ENCODE peak calls at places on chromosomes 4 and X, in four cellular contexts. C is T-helper 2 cell treated with Interferon-gamma antibody and Interleukin-4, amounts not matched to agents 5 μg/mL and 100 μg/mL, for 36 hours; S is aorta; R is fibroblast of mammary gland. W is an unnamed sample.

GRCh38 chr4:159283697-159284492 is 181.0 kb downstream of the RAPGEF2 start:
- DNase-seq in C (no peak), R (peak; percentile 73), S (no peak), W (no peak)

GRCh38 chr4:27861381-27861787 is 1000.7 kb downstream of the STIM2 start:
- DNase-seq in S (no peak), C (no peak), R (peak; percentile 64), W (peak; percentile 69)

GRCh38 chr4:68338625-68339024 is 11.3 kb downstream of the YTHDC1 start:
- DNase-seq in C (no peak), R (no peak), S (no peak), W (no peak)

GRCh38 chrX:118254611-118255010 is 91.3 kb upstream of the WDR44 start:
- DNase-seq in C (peak; percentile 4), R (peak; percentile 60), S (no peak), W (no peak)

GRCh38 chrX:39941332-39941920 is 156.3 kb downstream of the BCOR start:
- DNase-seq in S (no peak), R (no peak), C (no peak), W (no peak)

GRCh38 chr4:57424231-57424897 is 314.2 kb upstream of the IGFBP7 start:
- DNase-seq in R (peak; percentile 87), C (no peak), S (peak; percentile 82), W (no peak)

GRCh38 chr4:178612725-178613124 is 1170.5 kb upstream of the AGA start:
- DNase-seq in C (no peak), S (no peak), R (no peak), W (no peak)

GRCh38 chrX:106928227-106928626 is 8.0 kb downstream of the CLDN2 start:
- DNase-seq in R (no peak), S (no peak), C (no peak), W (no peak)

GRCh38 chr4:77395481-77395880 is 210.1 kb upstream of the CXCL13 start:
- DNase-seq in S (no peak), R (no peak), C (no peak), W (no peak)